ENCODE peak calls at places on chromosome 18, in five cellular contexts. L is Panc1, P is upper lobe of right lung, R is pancreas, W is left lung. K is an unnamed sample.
A peak's percentile ranks its signal among the peaks of the same experiment; 100 is the strongest.

GRCh38 chr18:79825913-79826312 is 28.2 kb downstream of the KCNG2 start:
- ATAC-seq in P (peak; percentile 87), R (no peak), W (peak; percentile 29), L (no peak), K (no peak)

GRCh38 chr18:54004828-54005227 is 219.6 kb downstream of the MBD2 start:
- ATAC-seq in P (no peak), R (no peak), W (no peak), L (no peak), K (no peak)

GRCh38 chr18:23838233-23838632 is 149.0 kb downstream of the LAMA3 start:
- ATAC-seq in P (no peak), W (no peak), L (no peak), R (no peak), K (no peak)

GRCh38 chr18:22676423-22676822 is 256.7 kb upstream of the RBBP8 start:
- ATAC-seq in P (no peak), W (no peak), L (no peak), R (no peak), K (no peak)

GRCh38 chr18:64203295-64203694 is 54.4 kb upstream of the LINC00305 start:
- ATAC-seq in P (no peak), W (no peak), R (no peak), L (no peak), K (no peak)

GRCh38 chr18:37199741-37200140 is 365.9 kb downstream of the CELF4 start:
- ATAC-seq in R (no peak), W (no peak), P (no peak), L (no peak), K (no peak)

GRCh38 chr18:51340332-51340731 is 142.9 kb upstream of the MEX3C start:
- ATAC-seq in R (no peak), P (no peak), W (no peak), L (no peak), K (no peak)

GRCh38 chr18:75923169-75923568 is 495.7 kb upstream of the SMIM21 start:
- ATAC-seq in W (peak; percentile 94), L (peak; percentile 81), P (peak; percentile 94), R (peak; percentile 92), K (peak; percentile 97)

GRCh38 chr18:62506495-62507143 is 16.2 kb upstream of the ZCCHC2 start:
- ATAC-seq in R (peak; percentile 20), W (peak; percentile 63), P (peak; percentile 42), L (peak; percentile 48), K (no peak)

GRCh38 chr18:79576686-79577351 is 102.8 kb upstream of the CTDP1 start:
- ATAC-seq in W (peak; percentile 24), L (no peak), P (peak; percentile 38), R (peak; percentile 74), K (peak; percentile 21)

GRCh38 chr18:75554644-75555043 is 127.1 kb upstream of the SMIM21 start:
- ATAC-seq in L (no peak), R (no peak), P (no peak), W (no peak), K (no peak)

GRCh38 chr18:8052237-8052701 is 485.2 kb downstream of the PTPRM start:
- ATAC-seq in R (no peak), L (no peak), P (peak; percentile 46), W (peak; percentile 75), K (no peak)

GRCh38 chr18:40258298-40258697 is 1696.7 kb upstream of the PIK3C3 start:
- ATAC-seq in P (no peak), R (no peak), W (no peak), L (no peak), K (no peak)

GRCh38 chr18:6210349-6211173 is 204.2 kb downstream of the L3MBTL4 start:
- ATAC-seq in W (peak; percentile 76), L (no peak), R (peak; percentile 80), P (peak; percentile 69), K (no peak)

GRCh38 chr18:58208207-58208944 is 164.3 kb downstream of the NEDD4L start:
- ATAC-seq in P (no peak), L (peak; percentile 56), R (no peak), W (peak; percentile 58), K (no peak)

GRCh38 chr18:31965331-31965970 is 22.5 kb upstream of the TRAPPC8 start:
- ATAC-seq in W (no peak), P (no peak), L (no peak), R (no peak), K (no peak)

GRCh38 chr18:69636529-69637301 is 236.0 kb downstream of the DOK6 start:
- ATAC-seq in R (no peak), P (no peak), L (no peak), W (no peak), K (no peak)

GRCh38 chr18:58015045-58015444 is 29.0 kb upstream of the NEDD4L start:
- ATAC-seq in R (no peak), W (no peak), L (no peak), P (no peak), K (no peak)

GRCh38 chr18:63237486-63237885 is 82.1 kb downstream of the BCL2 start:
- ATAC-seq in W (peak; percentile 7), R (no peak), P (no peak), L (no peak), K (peak; percentile 34)

GRCh38 chr18:3652380-3653262 is 202.6 kb downstream of the TGIF1 start:
- ATAC-seq in R (peak; percentile 46), W (peak; percentile 79), P (peak; percentile 73), L (peak; percentile 87), K (no peak)

GRCh38 chr18:29378739-29379138 is 1201.8 kb upstream of the CDH2 start:
- ATAC-seq in R (no peak), P (no peak), W (no peak), L (no peak), K (no peak)

GRCh38 chr18:21897811-21898210 is 157.2 kb downstream of the MIB1 start:
- ATAC-seq in W (peak; percentile 83), P (peak; percentile 87), R (peak; percentile 47), L (peak; percentile 86), K (no peak)

GRCh38 chr18:31572368-31572767 is 19.3 kb upstream of the TTR start:
- ATAC-seq in L (no peak), W (no peak), R (no peak), P (no peak), K (no peak)

GRCh38 chr18:51006061-51006818 is 23.8 kb upstream of the SMAD4 start:
- ATAC-seq in W (peak; percentile 68), L (no peak), P (peak; percentile 65), R (no peak), K (no peak)

GRCh38 chr18:9101730-9102390 is 639 bp upstream of the NDUFV2 start:
- ATAC-seq in L (peak; percentile 13), W (peak; percentile 63), R (peak; percentile 47), P (peak; percentile 43), K (peak; percentile 50)

GRCh38 chr18:44579028-44579692 is 101.5 kb upstream of the SETBP1 start:
- ATAC-seq in P (peak; percentile 44), W (peak; percentile 48), L (no peak), R (no peak), K (no peak)

GRCh38 chr18:13572148-13572547 is 154.2 kb downstream of the FAM210A start:
- ATAC-seq in P (no peak), W (no peak), L (no peak), R (no peak), K (no peak)
- H3K4me1 ChIP-seq in P (no peaks in the 10 kb centered on the region), W (no peaks in the 10 kb centered on the region), L (no peaks in the 10 kb centered on the region), R (no peaks in the 10 kb centered on the region), K (peaks cover 2% of the 10 kb centered on the region)

GRCh38 chr18:2304378-2305175 is 266.7 kb downstream of the METTL4 start:
- ATAC-seq in W (peak; percentile 76), L (no peak), P (no peak), R (no peak), K (no peak)

GRCh38 chr18:2302012-2302411 is 269.3 kb downstream of the METTL4 start:
- ATAC-seq in W (no peak), P (no peak), L (no peak), R (no peak), K (no peak)

GRCh38 chr18:2303517-2304238 is 267.6 kb downstream of the METTL4 start:
- ATAC-seq in R (no peak), L (no peak), W (peak; percentile 83), P (no peak), K (no peak)

GRCh38 chr18:2302628-2303516 is 268.4 kb downstream of the METTL4 start:
- ATAC-seq in W (peak; percentile 59), R (no peak), P (no peak), L (peak; percentile 78), K (no peak)

GRCh38 chr18:2301316-2301715 is 270.0 kb downstream of the METTL4 start:
- ATAC-seq in P (no peak), R (no peak), W (no peak), L (no peak), K (no peak)
- H3K4me1 ChIP-seq in P (no peaks in the 10 kb centered on the region), R (no peaks in the 10 kb centered on the region), W (peaks cover 10% of the 10 kb centered on the region), L (no peaks in the 10 kb centered on the region), K (no peaks in the 10 kb centered on the region)

GRCh38 chr18:61400714-61401113 is 67.5 kb downstream of the CDH20 start:
- ATAC-seq in L (no peak), W (no peak), P (no peak), R (no peak), K (no peak)

GRCh38 chr18:61400016-61400630 is 66.9 kb downstream of the CDH20 start:
- ATAC-seq in L (no peak), W (no peak), P (no peak), R (no peak), K (no peak)

GRCh38 chr18:61397222-61397621 is 64.0 kb downstream of the CDH20 start:
- ATAC-seq in R (no peak), L (no peak), W (no peak), P (no peak), K (no peak)

GRCh38 chr18:61398961-61399632 is 65.9 kb downstream of the CDH20 start:
- ATAC-seq in P (no peak), W (no peak), L (no peak), R (no peak), K (no peak)

DNA sequence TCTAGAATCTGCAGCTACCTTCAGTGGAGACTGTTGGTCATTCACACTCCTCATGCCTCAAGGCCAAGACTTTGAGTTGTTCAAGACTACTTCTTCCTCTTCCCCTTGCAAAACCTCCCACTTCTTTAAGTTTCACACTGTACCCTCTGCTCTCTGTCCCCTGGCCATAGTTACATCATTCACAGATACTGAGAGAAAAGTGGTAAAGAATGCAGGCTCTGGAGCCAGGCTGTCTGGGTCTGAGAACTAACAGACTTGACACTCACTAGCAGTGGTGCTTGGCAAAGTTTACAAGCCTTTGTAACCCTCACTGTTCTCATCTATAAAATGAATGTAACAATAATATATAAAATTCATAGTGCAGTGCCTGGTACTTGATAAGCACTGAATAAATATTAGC is 61.8 kb downstream of the CDH20 start:
- ATAC-seq in L (no peak), P (no peak), R (no peak), W (no peak), K (no peak)
- H3K4me1 ChIP-seq in L (no peaks in the 10 kb centered on the region), P (no peaks in the 10 kb centered on the region), R (no peaks in the 10 kb centered on the region), W (no peaks in the 10 kb centered on the region), K (no peaks in the 10 kb centered on the region)

DNA sequence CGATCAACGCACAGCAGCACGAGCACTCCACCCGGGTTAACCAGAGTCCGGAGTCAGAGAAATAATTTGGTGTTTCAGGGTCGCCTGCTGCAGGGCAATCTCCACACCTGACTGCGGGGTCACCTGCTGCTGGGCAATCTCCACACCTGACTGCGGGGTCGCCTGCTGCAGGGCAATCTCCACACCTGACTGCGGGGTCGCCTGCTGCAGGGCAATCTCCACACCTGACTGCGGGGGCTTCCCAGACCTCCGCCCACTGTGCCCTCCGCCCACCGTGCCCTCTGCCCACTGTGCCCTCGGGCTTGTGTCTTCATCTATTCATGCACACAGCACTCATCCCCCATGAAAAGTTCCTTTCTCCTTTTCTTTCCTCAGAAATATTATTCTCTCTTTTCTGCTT is 500.2 kb upstream of the SALL3 start:
- ATAC-seq in P (no peak), L (no peak), W (no peak), R (no peak), K (no peak)
- H3K4me1 ChIP-seq in P (no peaks in the 10 kb centered on the region), L (no peaks in the 10 kb centered on the region), W (no peaks in the 10 kb centered on the region), R (no peaks in the 10 kb centered on the region), K (no peaks in the 10 kb centered on the region)